ENCODE peak calls at places on chromosomes 7 and 10, in nine cellular contexts. N is hepatocyte; R is esophagus squamous epithelium; D is mammary epithelial cell; G is ovary; L is CD8-positive, alpha-beta T cell; V is AG04450; P is Peyer's patch; M is gastrocnemius medialis. T is an unnamed sample.

GRCh38 chr10:114577133-114577532 is 80.9 kb downstream of the ABLIM1 start:
- DNase-seq in N (no peak), R (no peak), D (peak), G (peak), L (no peak), V (peak), P (no peak), M (peak), T (no peak)

GRCh38 chr7:109879429-109879828 is 1211.5 kb upstream of the LRRN3 start:
- DNase-seq in N (no peak), R (no peak), D (no peak), G (no peak), L (no peak), V (no peak), P (no peak), M (no peak), T (no peak)

GRCh38 chr7:130392456-130392860 is 12.2 kb downstream of the CPA1 start:
- DNase-seq in N (peak), R (no peak), D (no peak), G (no peak), L (no peak), V (no peak), P (no peak), M (no peak), T (no peak)

GRCh38 chr7:116327751-116328150 is 117.4 kb downstream of the TES start:
- DNase-seq in N (no peak), R (no peak), D (no peak), G (no peak), L (no peak), V (peak), P (no peak), M (no peak), T (no peak)

GRCh38 chr10:79247373-79248137 is 99.7 kb upstream of the PPIF start:
- DNase-seq in N (no peak), R (no peak), D (no peak), G (no peak), L (no peak), V (no peak), P (no peak), M (no peak), T (no peak)

GRCh38 chr10:131843881-131844284 is 56.9 kb upstream of the PPP2R2D start:
- DNase-seq in N (no peak), R (no peak), D (no peak), G (peak), L (no peak), V (no peak), P (no peak), M (no peak), T (peak)

GRCh38 chr10:47294057-47294456 is 5.9 kb upstream of the GDF10 start:
- DNase-seq in N (no peak), R (no peak), D (no peak), G (no peak), L (no peak), V (no peak), P (no peak), M (no peak), T (peak)

GRCh38 chr10:89237849-89238248 is 13.7 kb downstream of the LIPA start:
- DNase-seq in N (no peak), R (no peak), D (no peak), G (no peak), L (no peak), V (no peak), P (no peak), M (no peak), T (no peak)

GRCh38 chr7:157671358-157672255 is 334.8 kb downstream of the DNAJB6 start:
- DNase-seq in N (no peak), R (no peak), D (no peak), G (no peak), L (no peak), V (no peak), P (no peak), M (no peak), T (no peak)

GRCh38 chr10:87838650-87839049 is 20.6 kb upstream of the ATAD1 start:
- DNase-seq in N (no peak), R (no peak), D (no peak), G (no peak), L (no peak), V (no peak), P (no peak), M (no peak), T (no peak)

GRCh38 chr7:16106300-16106699 is 315.0 kb downstream of the CRPPA start:
- DNase-seq in N (no peak), R (no peak), D (peak), G (no peak), L (no peak), V (no peak), P (no peak), M (no peak), T (no peak)

GRCh38 chr7:84985073-84985784 is 201.6 kb downstream of the SEMA3D start:
- DNase-seq in N (no peak), R (no peak), D (no peak), G (no peak), L (no peak), V (no peak), P (no peak), M (no peak), T (no peak)

GRCh38 chr7:43757073-43757720 is 1.3 kb upstream of the BLVRA start:
- DNase-seq in N (no peak), R (no peak), D (no peak), G (no peak), L (no peak), V (no peak), P (no peak), M (no peak), T (no peak)

GRCh38 chr7:3218561-3219225 is 82.4 kb upstream of the SDK1 start:
- DNase-seq in N (no peak), R (no peak), D (no peak), G (no peak), L (no peak), V (no peak), P (no peak), M (no peak), T (no peak)

GRCh38 chr10:84258034-84258695 is 13.3 kb downstream of the RGR start:
- DNase-seq in N (no peak), R (no peak), D (no peak), G (no peak), L (no peak), V (no peak), P (no peak), M (no peak), T (no peak)

GRCh38 chr7:135672560-135673359 is 10.4 kb downstream of the STMP1 start:
- DNase-seq in N (peak), R (no peak), D (peak), G (no peak), L (no peak), V (peak), P (no peak), M (no peak), T (no peak)

GRCh38 chr10:110456523-110457091 is 41.1 kb upstream of the DUSP5 start:
- DNase-seq in N (no peak), R (no peak), D (peak), G (no peak), L (no peak), V (no peak), P (peak), M (no peak), T (peak)

GRCh38 chr10:117175215-117175900 is 21.9 kb upstream of the KCNK18 start:
- DNase-seq in N (peak), R (no peak), D (peak), G (no peak), L (no peak), V (no peak), P (no peak), M (no peak), T (no peak)

GRCh38 chr7:20906791-20907190 is 120.1 kb upstream of the SP8 start:
- DNase-seq in N (no peak), R (no peak), D (no peak), G (no peak), L (no peak), V (no peak), P (no peak), M (no peak), T (no peak)

GRCh38 chr7:44637788-44638594 is 31.6 kb downstream of the OGDH start:
- DNase-seq in N (peak), R (no peak), D (peak), G (no peak), L (peak), V (no peak), P (peak), M (peak), T (no peak)

GRCh38 chr7:148535227-148535626 is 55.3 kb upstream of the C7orf33 start:
- DNase-seq in N (peak), R (no peak), D (peak), G (no peak), L (peak), V (no peak), P (no peak), M (no peak), T (no peak)

GRCh38 chr7:2621061-2621828 is 10.5 kb upstream of the TTYH3 start:
- DNase-seq in N (peak), R (no peak), D (no peak), G (peak), L (no peak), V (no peak), P (no peak), M (no peak), T (no peak)

GRCh38 chr7:149773446-149774236 is at the start of gene ZNF467:
- DNase-seq in N (peak), R (no peak), D (no peak), G (peak), L (peak), V (no peak), P (peak), M (no peak), T (no peak)

GRCh38 chr10:112360308-112361270 is 13.3 kb upstream of the ACSL5 start:
- DNase-seq in N (no peak), R (no peak), D (peak), G (peak), L (no peak), V (no peak), P (no peak), M (peak), T (peak)

GRCh38 chr7:140237390-140237789 is 60.6 kb upstream of the KDM7A start:
- DNase-seq in N (no peak), R (no peak), D (no peak), G (no peak), L (no peak), V (no peak), P (no peak), M (no peak), T (no peak)

DNA sequence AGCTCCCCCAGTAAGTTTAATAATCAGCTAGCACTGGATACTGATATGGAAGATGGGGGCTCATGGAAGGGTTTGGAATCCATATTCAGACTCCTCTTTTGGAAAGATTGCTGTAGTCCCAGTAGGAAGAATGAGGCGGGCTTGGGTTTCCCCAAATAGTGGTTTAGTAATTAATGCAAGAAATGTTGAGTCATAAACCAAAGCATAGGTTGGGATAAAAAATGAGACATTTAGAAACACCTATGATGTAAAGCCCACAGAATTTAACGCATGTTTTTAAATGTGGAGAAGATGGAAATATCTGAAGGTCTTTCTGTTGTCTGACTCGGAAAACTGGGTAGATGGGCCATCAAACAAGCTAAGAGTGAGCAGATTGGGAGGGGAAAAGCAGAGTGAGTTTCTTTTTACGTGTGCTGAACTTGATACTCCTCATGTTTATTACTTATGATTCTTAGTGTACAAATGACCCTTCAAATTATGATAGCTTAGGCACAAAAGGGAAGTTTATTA is 62.2 kb downstream of the LANCL2 start:
- DNase-seq in N (no peak), R (no peak), D (peak), G (no peak), L (no peak), V (no peak), P (no peak), M (no peak), T (no peak)
- H3K27ac ChIP-seq in N (no peak), R (no peak), D (no peak), G (peak), L (no peak), V (no peak), P (no peak), M (no peak), T (no peak)

DNA sequence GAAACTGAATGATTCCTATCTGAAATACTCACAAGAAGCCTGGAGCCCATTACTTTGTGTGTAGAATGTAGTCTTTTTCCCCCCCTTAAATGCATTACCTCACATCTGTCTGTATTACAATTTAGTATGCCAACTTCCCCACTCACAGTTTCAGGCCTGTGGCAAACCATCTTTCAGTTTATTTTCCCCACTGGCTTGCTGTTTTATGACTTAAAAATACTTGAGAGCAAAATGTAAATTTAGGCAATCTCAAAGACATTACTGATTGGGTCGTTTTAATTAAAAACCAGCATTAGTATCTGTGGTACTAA is 30.4 kb downstream of the PIP4K2A start:
- DNase-seq in N (peak), R (no peak), D (no peak), G (no peak), L (no peak), V (no peak), P (no peak), M (no peak), T (no peak)
- H3K4me3 ChIP-seq in N (no peak), R (no peak), D (no peak), G (no peak), L (peak), V (no peak), P (no peak), M (no peak), T (peak)

GRCh38 chr10:123229927-123230630 is 75.9 kb downstream of the BUB3 start:
- DNase-seq in N (no peak), R (no peak), D (peak), G (no peak), L (no peak), V (no peak), P (no peak), M (no peak), T (no peak)
- TF ChIP-seq CTCF in N (no peak), R (no peak), D (no peak), G (no peak), L (no peak), V (no peak), P (no peak), M (no peak), T (no peak)

GRCh38 chr10:54722075-54722474 is 79.0 kb downstream of the PCDH15 start:
- DNase-seq in N (no peak), R (no peak), D (no peak), G (no peak), L (no peak), V (no peak), P (no peak), M (no peak), T (no peak)
- H3K27ac ChIP-seq in N (no peak), R (no peak), D (no peak), G (no peak), L (no peak), V (no peak), P (no peak), M (no peak), T (no peak)

GRCh38 chr10:99233000-99233679 is 2.5 kb downstream of the HPSE2 start:
- DNase-seq in N (no peak), R (no peak), D (no peak), G (no peak), L (no peak), V (no peak), P (no peak), M (no peak), T (no peak)
- H3K4me3 ChIP-seq in N (peak), R (peak), D (no peak), G (no peak), L (no peak), V (no peak), P (peak), M (peak), T (peak)

GRCh38 chr7:142722289-142722794 is 26.9 kb upstream of the PRSS1 start:
- DNase-seq in N (no peak), R (no peak), D (no peak), G (no peak), L (no peak), V (no peak), P (no peak), M (no peak), T (no peak)

GRCh38 chr7:142718314-142718713 is 31.0 kb upstream of the PRSS1 start:
- DNase-seq in N (no peak), R (no peak), D (no peak), G (no peak), L (no peak), V (no peak), P (no peak), M (no peak), T (no peak)

GRCh38 chr7:142720140-142720773 is 29.0 kb upstream of the PRSS1 start:
- DNase-seq in N (no peak), R (no peak), D (no peak), G (no peak), L (no peak), V (no peak), P (no peak), M (no peak), T (no peak)

GRCh38 chr7:142717453-142717852 is 31.8 kb upstream of the PRSS1 start:
- DNase-seq in N (no peak), R (no peak), D (no peak), G (no peak), L (peak), V (no peak), P (peak), M (no peak), T (no peak)

GRCh38 chr7:142720981-142721380 is 28.3 kb upstream of the PRSS1 start:
- DNase-seq in N (no peak), R (no peak), D (no peak), G (no peak), L (no peak), V (no peak), P (no peak), M (no peak), T (no peak)
- TF ChIP-seq CTCF in N (no peak), R (no peak), D (no peak), G (no peak), L (no peak), V (no peak), P (no peak), M (no peak), T (no peak)

GRCh38 chr10:72351479-72351878 is 3.2 kb downstream of the DNAJB12 start:
- DNase-seq in N (no peak), R (no peak), D (no peak), G (no peak), L (no peak), V (no peak), P (no peak), M (no peak), T (no peak)

GRCh38 chr10:72353028-72353962 is 1.4 kb downstream of the DNAJB12 start:
- DNase-seq in N (peak), R (no peak), D (peak), G (no peak), L (no peak), V (no peak), P (no peak), M (peak), T (no peak)

GRCh38 chr10:72349438-72349837 is 5.3 kb downstream of the DNAJB12 start:
- DNase-seq in N (no peak), R (no peak), D (no peak), G (no peak), L (no peak), V (no peak), P (no peak), M (no peak), T (no peak)

GRCh38 chr10:72344932-72345331 is 9.8 kb downstream of the DNAJB12 start:
- DNase-seq in N (no peak), R (no peak), D (no peak), G (no peak), L (no peak), V (no peak), P (no peak), M (no peak), T (no peak)

GRCh38 chr10:72348282-72348681 is 6.4 kb downstream of the DNAJB12 start:
- DNase-seq in N (no peak), R (no peak), D (no peak), G (no peak), L (no peak), V (no peak), P (no peak), M (no peak), T (no peak)
- H3K27ac ChIP-seq in N (no peak), R (peak), D (no peak), G (no peak), L (no peak), V (no peak), P (no peak), M (no peak), T (no peak)

T was measured in coronary artery.